ENCODE peak calls at places on chromosomes 4 and X, in four cellular contexts. Y is H9, L is IMR-90, X is mesendoderm. C is an unnamed sample.

GRCh38 chr4:35725131-35725530 is 519.2 kb downstream of the ARAP2 start:
- DNase-seq in Y (peak), L (no peak), X (peak), C (no peak)

GRCh38 chrX:55767100-55767499 is 49.6 kb downstream of the RRAGB start:
- DNase-seq in Y (no peak), L (peak), X (no peak), C (no peak)

GRCh38 chr4:52751349-52751911 is at the start of gene ERVMER34-1:
- DNase-seq in Y (peak), L (no peak), X (peak), C (peak)

GRCh38 chrX:119685225-119686066 is 7.5 kb downstream of the SEPTIN6 start:
- DNase-seq in Y (no peak), L (no peak), X (no peak), C (no peak)

GRCh38 chrX:14802943-14803710 is 69.7 kb downstream of the FANCB start:
- DNase-seq in Y (no peak), L (no peak), X (no peak), C (no peak)

GRCh38 chr4:158013858-158014257 is 159.0 kb downstream of the GASK1B start:
- DNase-seq in Y (no peak), L (peak), X (no peak), C (no peak)

GRCh38 chrX:72245461-72246089 is 6.7 kb upstream of the ERCC6L start:
- DNase-seq in Y (peak), L (peak), X (peak), C (no peak)

GRCh38 chr4:123977623-123978022 is 581.0 kb downstream of the SPRY1 start:
- DNase-seq in Y (no peak), L (peak), X (no peak), C (no peak)

GRCh38 chrX:29397506-29397905 is 810.3 kb downstream of the IL1RAPL1 start:
- DNase-seq in Y (no peak), L (peak), X (peak), C (no peak)

GRCh38 chr4:7451800-7452199 is 17.1 kb upstream of the PSAPL1 start:
- DNase-seq in Y (no peak), L (no peak), X (no peak), C (no peak)

GRCh38 chrX:39336709-39337294 is 535.5 kb downstream of the MID1IP1 start:
- DNase-seq in Y (no peak), L (no peak), X (no peak), C (no peak)

GRCh38 chr4:81457921-81458520 is 13.7 kb downstream of the RASGEF1B start:
- DNase-seq in Y (no peak), L (no peak), X (no peak), C (no peak)

GRCh38 chr4:85700362-85700761 is 225.4 kb downstream of the ARHGAP24 start:
- DNase-seq in Y (no peak), L (no peak), X (no peak), C (no peak)

GRCh38 chrX:72470593-72471310 is 101.9 kb downstream of the HDAC8 start:
- DNase-seq in Y (no peak), L (no peak), X (no peak), C (no peak)

GRCh38 chr4:35966558-35966957 is 277.8 kb downstream of the ARAP2 start:
- DNase-seq in Y (no peak), L (no peak), X (no peak), C (no peak)

DNA sequence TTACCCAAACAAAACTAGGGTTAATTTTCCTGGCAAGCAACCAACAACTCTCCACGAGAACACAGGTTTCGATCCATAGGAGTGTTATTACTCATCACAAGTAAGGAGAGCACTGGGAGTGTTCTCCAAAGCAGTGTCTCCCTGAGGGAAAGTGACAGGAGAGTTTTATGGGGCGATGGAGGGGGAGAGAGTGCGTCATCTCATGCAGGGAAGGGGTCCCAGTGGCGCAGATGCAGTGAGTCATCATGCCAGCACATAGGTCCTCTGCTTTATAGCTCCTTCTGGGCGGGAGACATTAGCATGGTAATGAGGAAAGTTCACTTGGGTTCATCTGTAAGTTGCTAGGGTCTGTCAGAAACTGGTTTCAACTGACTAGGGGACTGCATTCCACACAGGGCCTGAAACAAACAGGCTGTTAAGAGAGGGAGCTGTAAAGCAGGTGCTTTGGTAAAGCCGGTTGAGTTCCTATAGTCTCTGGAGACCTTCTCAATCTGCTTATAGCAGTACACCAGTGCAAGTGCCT is 12.7 kb upstream of the BOD1L1 start:
- DNase-seq in Y (peak), L (peak), X (peak), C (no peak)
- H4K5ac ChIP-seq in Y (no peak), L (no peak), X (no peak), C (no peak)

GRCh38 chr4:94782707-94783106 is 25.0 kb downstream of the BMPR1B start:
- DNase-seq in Y (no peak), L (no peak), X (no peak), C (no peak)
- H4K5ac ChIP-seq in Y (no peak), L (no peak), X (no peak), C (no peak)

GRCh38 chr4:140834866-140835495 is 78.8 kb upstream of the TBC1D9 start:
- DNase-seq in Y (no peak), L (no peak), X (no peak), C (no peak)

GRCh38 chr4:140839396-140839795 is 83.2 kb upstream of the TBC1D9 start:
- DNase-seq in Y (no peak), L (no peak), X (peak), C (no peak)

GRCh38 chr4:140841186-140841585 is 85.0 kb upstream of the TBC1D9 start:
- DNase-seq in Y (no peak), L (no peak), X (no peak), C (no peak)

GRCh38 chr4:140839888-140840790 is 84.0 kb upstream of the TBC1D9 start:
- DNase-seq in Y (no peak), L (peak), X (no peak), C (no peak)

DNA sequence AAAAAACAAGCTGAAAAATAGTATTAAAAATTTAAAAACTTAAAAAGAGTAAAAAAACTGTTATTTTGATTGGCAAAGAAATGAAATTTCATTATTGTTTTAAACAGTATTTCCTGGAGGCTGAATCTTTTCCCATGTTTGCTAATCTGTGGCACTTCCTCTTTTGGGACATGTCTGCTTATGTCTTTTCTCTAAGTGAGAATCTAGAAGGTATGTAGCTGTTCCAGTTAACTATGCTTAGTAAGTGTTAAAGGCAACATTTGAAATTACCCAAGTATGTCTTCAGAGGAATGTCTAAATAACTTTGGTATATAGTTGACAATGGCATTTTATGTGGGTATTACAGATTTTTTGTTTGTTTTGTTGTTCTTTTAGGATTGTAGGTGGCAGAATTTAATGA is 81.6 kb upstream of the TBC1D9 start:
- DNase-seq in Y (no peak), L (no peak), X (no peak), C (no peak)
- H4K5ac ChIP-seq in Y (no peak), L (no peak), X (no peak), C (no peak)

GRCh38 chrX:90040807-90041206 is 119.1 kb downstream of the TGIF2LX start:
- DNase-seq in Y (no peak), L (no peak), X (no peak), C (no peak)
- H4K5ac ChIP-seq in Y (no peak), L (no peak), X (no peak), C (no peak)

DNA sequence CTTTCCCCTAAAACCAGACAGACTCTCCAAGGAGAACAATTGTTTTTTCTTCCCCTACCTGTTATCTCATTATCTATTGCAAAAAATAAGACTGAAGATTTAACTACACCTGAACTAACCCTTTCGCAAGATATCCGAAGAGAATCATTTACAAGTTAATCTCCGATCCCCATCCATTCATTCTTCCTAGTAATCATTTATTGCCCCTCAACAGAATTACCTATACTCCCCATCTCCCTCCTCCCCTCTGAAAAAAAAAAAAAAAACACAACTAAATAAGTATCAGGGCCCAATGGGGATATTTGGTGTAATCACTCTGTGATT is 28.9 kb upstream of the AP1S2 start:
- DNase-seq in Y (no peak), L (no peak), X (no peak), C (no peak)
- H4K5ac ChIP-seq in Y (no peak), L (no peak), X (no peak), C (no peak)

GRCh38 chr4:82513382-82513781 is 48.4 kb downstream of the TMEM150C start:
- DNase-seq in Y (no peak), L (no peak), X (no peak), C (no peak)
- H4K5ac ChIP-seq in Y (no peak), L (no peak), X (no peak), C (no peak)

GRCh38 chrX:94942603-94943002 is 1268.6 kb downstream of the FAM133A start:
- DNase-seq in Y (no peak), L (no peak), X (peak), C (no peak)
- H4K5ac ChIP-seq in Y (no peak), L (no peak), X (no peak), C (no peak)

DNA sequence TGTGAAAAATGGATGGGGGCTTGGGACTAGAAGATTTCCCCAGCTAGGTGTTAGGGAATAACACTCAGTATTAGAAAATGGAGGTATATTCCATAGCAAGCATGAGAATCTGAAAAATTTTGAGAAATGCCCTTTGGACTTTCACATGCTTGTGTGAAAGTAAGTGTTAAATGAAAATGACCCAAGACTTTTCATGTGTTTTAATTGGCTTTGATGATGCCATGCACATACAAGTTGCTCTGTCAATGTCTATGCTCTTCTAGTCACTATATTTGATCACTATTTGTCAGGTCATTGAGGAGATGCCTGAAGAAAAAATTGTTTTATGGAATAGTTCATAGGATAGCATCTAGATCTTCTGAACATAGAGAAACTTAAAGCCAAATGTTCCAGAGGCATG is 147.6 kb downstream of the SH2D1A start:
- DNase-seq in Y (no peak), L (no peak), X (no peak), C (no peak)
- H4K5ac ChIP-seq in Y (no peak), L (no peak), X (no peak), C (no peak)